ENCODE peak calls at places on chromosomes 2 and 18, in four cellular contexts. Q is MCF 10A, G is GM12878, R is fibroblast of villous mesenchyme. D is an unnamed sample.
A peak's percentile ranks its signal among the peaks of the same experiment; 100 is the strongest.

GRCh38 chr2:170255971-170256370 is 78.0 kb downstream of the MYO3B start:
- DNase-seq in Q (peak; percentile 56), G (no peak), R (no peak), D (no peak)

GRCh38 chr2:37349376-37349775 is 4.9 kb downstream of the QPCT start:
- DNase-seq in Q (no peak), G (no peak), R (peak; percentile 36), D (no peak)

GRCh38 chr18:43578636-43579203 is 301.4 kb upstream of the SYT4 start:
- DNase-seq in Q (no peak), G (no peak), R (no peak), D (no peak)

GRCh38 chr18:44213288-44213687 is 467.4 kb upstream of the SETBP1 start:
- DNase-seq in Q (no peak), G (no peak), R (no peak), D (no peak)

GRCh38 chr2:226781471-226781870 is 18.1 kb downstream of the IRS1 start:
- DNase-seq in Q (no peak), G (no peak), R (peak; percentile 56), D (no peak)

GRCh38 chr2:230906471-230907230 is 18.4 kb downstream of the GPR55 start:
- DNase-seq in Q (no peak), G (no peak), R (no peak), D (no peak)

GRCh38 chr2:37085731-37086147 is 1.4 kb downstream of the GPATCH11 start:
- DNase-seq in Q (no peak), G (no peak), R (peak; percentile 14), D (no peak)

GRCh38 chr2:174180165-174180724 is 68.1 kb downstream of the OLA1 start:
- DNase-seq in Q (peak; percentile 20), G (no peak), R (no peak), D (no peak)

GRCh38 chr2:92326-92725 is 46.0 kb upstream of the FAM110C start:
- DNase-seq in Q (no peak), G (no peak), R (no peak), D (no peak)

GRCh38 chr2:126635281-126635680 is 20.7 kb upstream of the GYPC start:
- DNase-seq in Q (peak; percentile 82), G (no peak), R (peak; percentile 85), D (no peak)

GRCh38 chr2:99939135-99939534 is 203.3 kb downstream of the AFF3 start:
- DNase-seq in Q (peak; percentile 5), G (no peak), R (no peak), D (no peak)

GRCh38 chr18:23302514-23302851 is 150.6 kb upstream of the RIOK3 start:
- DNase-seq in Q (no peak), G (no peak), R (no peak), D (no peak)

GRCh38 chr2:42171396-42171971 is 2.3 kb downstream of the EML4 start:
- DNase-seq in Q (no peak), G (no peak), R (peak; percentile 68), D (peak; percentile 63)

GRCh38 chr2:24402242-24403092 is 42.1 kb upstream of the ITSN2 start:
- DNase-seq in Q (no peak), G (no peak), R (no peak), D (no peak)

GRCh38 chr2:24816884-24817283 is 23.7 kb downstream of the CENPO start:
- DNase-seq in Q (peak; percentile 44), G (no peak), R (peak; percentile 87), D (no peak)

GRCh38 chr2:236876642-236877041 is 209.0 kb upstream of the COPS8 start:
- DNase-seq in Q (no peak), G (no peak), R (no peak), D (no peak)

GRCh38 chr18:79937103-79937860 is 14.2 kb downstream of the SLC66A2 start:
- DNase-seq in Q (no peak), G (no peak), R (no peak), D (no peak)

GRCh38 chr2:152825834-152826233 is 107.4 kb downstream of the ARL6IP6 start:
- DNase-seq in Q (peak; percentile 4), G (no peak), R (peak; percentile 80), D (no peak)

GRCh38 chr2:203463176-203463797 is 71.8 kb downstream of the RAPH1 start:
- DNase-seq in Q (no peak), G (no peak), R (peak; percentile 30), D (no peak)

GRCh38 chr18:12295389-12296086 is 12.5 kb upstream of the TUBB6 start:
- DNase-seq in Q (no peak), G (no peak), R (no peak), D (no peak)

GRCh38 chr2:129733579-129733978 is 245.9 kb upstream of the RAB6C start:
- DNase-seq in Q (no peak), G (no peak), R (no peak), D (no peak)

GRCh38 chr2:118539290-118539689 is 308.2 kb downstream of the EN1 start:
- DNase-seq in Q (peak; percentile 36), G (no peak), R (peak; percentile 3), D (no peak)
- TF ChIP-seq CTCF in Q (peak; percentile 25), G (peak; percentile 34), R (peak; percentile 33), D (peak; percentile 42)

DNA sequence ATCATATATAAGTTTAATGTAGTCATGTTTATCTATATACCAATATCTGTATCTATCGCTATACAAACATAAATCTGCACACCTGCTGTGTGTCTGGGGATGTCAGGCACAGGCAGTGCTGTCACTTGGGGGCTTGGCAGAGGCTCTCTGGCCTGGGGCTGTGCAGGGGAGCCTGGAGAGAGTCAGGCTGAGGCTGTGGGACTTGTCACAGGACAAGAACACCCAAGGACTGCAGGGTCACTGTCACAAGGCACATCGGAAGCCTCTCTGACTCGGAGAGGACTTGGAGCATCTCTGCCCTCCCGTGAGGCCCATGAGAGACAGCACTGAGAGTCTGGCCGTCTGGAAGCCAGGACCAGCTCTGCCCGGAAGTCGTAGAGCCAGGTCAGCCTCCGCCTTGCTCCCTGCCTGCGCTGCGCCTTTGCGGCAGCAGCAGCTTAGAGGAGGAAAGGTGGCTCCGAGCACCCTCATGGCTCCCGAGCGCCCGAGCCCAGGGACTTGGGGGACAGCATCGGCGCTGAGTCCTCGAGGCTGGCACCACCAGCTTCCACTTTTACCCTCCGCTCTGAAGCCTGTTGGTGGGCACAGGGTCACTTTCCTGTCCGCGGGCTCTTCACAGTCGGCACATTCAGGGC is 280.3 kb downstream of the NDUFA10 start:
- DNase-seq in Q (no peak), G (no peak), R (no peak), D (no peak)
- TF ChIP-seq CTCF in Q (no peak), G (no peak), R (no peak), D (no peak)

GRCh38 chr2:147430408-147430807 is 414.4 kb upstream of the ACVR2A start:
- DNase-seq in Q (no peak), G (no peak), R (no peak), D (no peak)
- TF ChIP-seq CTCF in Q (no peak), G (no peak), R (no peak), D (no peak)

GRCh38 chr2:189024861-189025618 is 50.9 kb downstream of the COL3A1 start:
- DNase-seq in Q (peak; percentile 4), G (no peak), R (no peak), D (no peak)
- TF ChIP-seq CTCF in Q (peak; percentile 28), G (peak; percentile 39), R (peak; percentile 51), D (peak; percentile 33)

GRCh38 chr2:160792837-160793236 is 299.2 kb upstream of the RBMS1 start:
- DNase-seq in Q (no peak), G (no peak), R (no peak), D (no peak)
- TF ChIP-seq CTCF in Q (no peak), G (no peak), R (no peak), D (no peak)

GRCh38 chr2:101153077-101153707 is 2.0 kb upstream of the TBC1D8 start:
- DNase-seq in Q (no peak), G (no peak), R (no peak), D (no peak)
- TF ChIP-seq CTCF in Q (no peak), G (no peak), R (no peak), D (no peak)